ENCODE peak calls at places on chromosomes 3 and 15, in four cellular contexts. J, L, Z and B are unnamed samples.

GRCh38 chr15:33194237-33194636 is 277 bp downstream of the FMN1 start:
- DNase-seq in L (no peak), Z (peak; percentile 66), J (no peak), B (no peak)

GRCh38 chr15:31341501-31342195 is 15.0 kb downstream of the KLF13 start:
- DNase-seq in Z (no peak), J (no peak), L (no peak), B (no peak)

GRCh38 chr15:70069716-70070115 is 28.0 kb downstream of the TLE3 start:
- DNase-seq in L (no peak), Z (peak; percentile 25), J (no peak), B (no peak)

GRCh38 chr3:110710605-110711004 is 361.0 kb upstream of the NECTIN3 start:
- DNase-seq in J (no peak), L (peak; percentile 16), Z (no peak), B (no peak)

GRCh38 chr3:149589332-149589731 is 68.5 kb downstream of the WWTR1 start:
- DNase-seq in Z (no peak), L (no peak), J (peak; percentile 87), B (no peak)

GRCh38 chr15:58360421-58361090 is 71.2 kb upstream of the LIPC start:
- DNase-seq in Z (no peak), J (no peak), L (no peak), B (no peak)

GRCh38 chr15:93861413-93861812 is 369.9 kb upstream of the MCTP2 start:
- DNase-seq in J (peak; percentile 4), L (no peak), Z (no peak), B (no peak)

GRCh38 chr3:32109256-32109655 is 2.8 kb downstream of the GPD1L start:
- DNase-seq in L (peak; percentile 80), Z (peak; percentile 97), J (peak; percentile 94), B (no peak)

GRCh38 chr15:100781061-100781960 is 98.3 kb upstream of the ALDH1A3 start:
- DNase-seq in J (no peak), Z (no peak), L (no peak), B (no peak)

GRCh38 chr15:63044645-63045437 is 2.3 kb downstream of the TPM1 start:
- DNase-seq in J (no peak), L (no peak), Z (no peak), B (no peak)

GRCh38 chr3:143150979-143151726 is 31.6 kb downstream of the CHST2 start:
- DNase-seq in Z (no peak), L (peak; percentile 17), J (peak; percentile 81), B (no peak)

GRCh38 chr3:46186856-46187700 is 21.0 kb downstream of the CCR1 start:
- DNase-seq in Z (no peak), L (no peak), J (no peak), B (no peak)

GRCh38 chr15:70795311-70795665 is 31.9 kb upstream of the UACA start:
- DNase-seq in J (peak; percentile 88), Z (no peak), L (no peak), B (no peak)

GRCh38 chr3:11910971-11911531 is 64.4 kb upstream of the TAMM41 start:
- DNase-seq in Z (no peak), J (no peak), L (peak; percentile 45), B (no peak)

GRCh38 chr3:169686278-169686677 is 22.8 kb upstream of the MECOM start:
- DNase-seq in Z (no peak), J (no peak), L (no peak), B (no peak)

GRCh38 chr15:84099181-84099580 is 136.4 kb upstream of the GOLGA6L4 start:
- DNase-seq in L (peak; percentile 11), J (peak; percentile 47), Z (no peak), B (no peak)

GRCh38 chr15:53295574-53295973 is 463.9 kb downstream of the WDR72 start:
- DNase-seq in J (no peak), Z (no peak), L (no peak), B (no peak)

GRCh38 chr15:66152650-66153049 is 100.9 kb downstream of the MEGF11 start:
- DNase-seq in Z (no peak), J (no peak), L (no peak), B (no peak)

GRCh38 chr15:61537337-61537736 is 308.2 kb upstream of the RORA start:
- DNase-seq in Z (no peak), L (no peak), J (no peak), B (no peak)

GRCh38 chr3:109351231-109351630 is 13.9 kb upstream of the DPPA4 start:
- DNase-seq in L (no peak), J (no peak), Z (no peak), B (no peak)

GRCh38 chr3:43013743-43014155 is 34.6 kb downstream of the GASK1A start:
- DNase-seq in L (no peak), Z (no peak), J (no peak), B (peak; percentile 52)
- TF ChIP-seq CTCF in L (no peak), Z (no peak), J (no peak), B (no peak)

GRCh38 chr3:60742606-60743145 is 508.6 kb downstream of the FHIT start:
- DNase-seq in J (peak; percentile 17), Z (no peak), L (no peak), B (no peak)

GRCh38 chr3:60746043-60746638 is 505.1 kb downstream of the FHIT start:
- DNase-seq in J (no peak), Z (no peak), L (no peak), B (no peak)

GRCh38 chr3:60746690-60747416 is 504.4 kb downstream of the FHIT start:
- DNase-seq in L (no peak), J (no peak), Z (no peak), B (no peak)

GRCh38 chr3:60737633-60738399 is 513.4 kb downstream of the FHIT start:
- DNase-seq in L (no peak), J (no peak), Z (no peak), B (no peak)

GRCh38 chr3:60743631-60744164 is 507.6 kb downstream of the FHIT start:
- DNase-seq in Z (no peak), J (no peak), L (no peak), B (no peak)
- TF ChIP-seq CTCF in Z (no peak), J (no peak), L (no peak), B (no peak)

GRCh38 chr3:64316971-64317370 is 91.7 kb upstream of the PRICKLE2 start:
- DNase-seq in J (no peak), Z (no peak), L (no peak), B (no peak)

GRCh38 chr3:64321747-64322146 is 96.5 kb upstream of the PRICKLE2 start:
- DNase-seq in L (no peak), J (peak; percentile 73), Z (no peak), B (no peak)

GRCh38 chr3:64318670-64319271 is 93.5 kb upstream of the PRICKLE2 start:
- DNase-seq in L (no peak), Z (no peak), J (peak; percentile 31), B (no peak)

GRCh38 chr3:64318001-64318400 is 92.7 kb upstream of the PRICKLE2 start:
- DNase-seq in J (peak; percentile 17), L (no peak), Z (no peak), B (no peak)

GRCh38 chr3:64319391-64319790 is 94.1 kb upstream of the PRICKLE2 start:
- DNase-seq in Z (no peak), J (no peak), L (no peak), B (no peak)
- TF ChIP-seq CTCF in Z (no peak), J (no peak), L (no peak), B (no peak)

GRCh38 chr3:183540501-183541234 is 14.8 kb downstream of the KLHL6 start:
- DNase-seq in J (no peak), Z (no peak), L (no peak), B (no peak)

GRCh38 chr3:183541738-183542137 is 13.8 kb downstream of the KLHL6 start:
- DNase-seq in Z (no peak), L (no peak), J (no peak), B (no peak)

GRCh38 chr3:183542355-183542754 is 13.2 kb downstream of the KLHL6 start:
- DNase-seq in L (no peak), Z (no peak), J (no peak), B (no peak)

GRCh38 chr3:183539821-183540220 is 15.7 kb downstream of the KLHL6 start:
- DNase-seq in L (no peak), J (no peak), Z (no peak), B (no peak)

DNA sequence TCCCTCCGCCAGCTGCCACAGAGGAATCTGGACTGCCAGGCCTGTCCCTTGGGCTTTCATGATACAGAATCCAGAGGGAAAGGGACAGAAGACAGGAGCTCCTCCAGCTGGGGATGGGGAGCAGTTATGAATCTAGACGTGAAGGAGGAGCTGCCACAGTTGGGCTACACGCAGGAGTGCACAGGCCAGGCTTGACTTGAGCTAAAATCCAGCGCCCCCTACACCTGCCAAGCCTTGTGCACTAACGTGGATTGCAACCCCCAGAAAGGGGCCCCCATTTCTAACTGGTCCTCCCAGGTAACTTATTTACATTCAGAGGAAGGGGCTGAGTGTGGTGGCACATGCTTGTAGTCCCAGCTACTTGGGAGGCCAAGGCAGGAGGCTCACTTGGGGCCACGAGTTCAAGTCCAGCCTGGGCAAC is 14.3 kb downstream of the KLHL6 start:
- DNase-seq in J (no peak), Z (no peak), L (no peak), B (no peak)
- TF ChIP-seq CTCF in J (no peak), Z (no peak), L (no peak), B (no peak)

GRCh38 chr15:85600001-85600400 is 194.7 kb downstream of the KLHL25 start:
- DNase-seq in L (no peak), J (no peak), Z (no peak), B (no peak)
- TF ChIP-seq CTCF in L (no peak), J (no peak), Z (no peak), B (no peak)

GRCh38 chr3:76024640-76025039 is 239.3 kb upstream of the ZNF717 start:
- DNase-seq in J (peak; percentile 2), Z (no peak), L (no peak), B (no peak)
- TF ChIP-seq CTCF in J (peak; percentile 30), Z (no peak), L (peak; percentile 12), B (no peak)